ENCODE peak calls at places on chromosomes 7 and 10, in five cellular contexts. B, Q, O, H and I are unnamed samples.

GRCh38 chr10:78543749-78544446 is 510.2 kb downstream of the RPS24 start:
- DNase-seq in B (peak), Q (no peak), O (peak), H (peak), I (no peak)

GRCh38 chr10:22600516-22600915 is 113.9 kb downstream of the PIP4K2A start:
- DNase-seq in B (no peak), Q (no peak), O (no peak), H (no peak), I (no peak)

GRCh38 chr10:22321831-22322662 is 1.1 kb downstream of the BMI1 start:
- DNase-seq in B (peak), Q (peak), O (peak), H (no peak), I (no peak)

GRCh38 chr7:2724453-2725177 is 36.6 kb downstream of the AMZ1 start:
- DNase-seq in B (no peak), Q (no peak), O (no peak), H (no peak), I (no peak)

GRCh38 chr7:101402081-101402779 is 39.6 kb downstream of the COL26A1 start:
- DNase-seq in B (peak), Q (no peak), O (peak), H (peak), I (peak)

GRCh38 chr7:45389073-45389872 is 184.9 kb upstream of the ADCY1 start:
- DNase-seq in B (no peak), Q (no peak), O (no peak), H (no peak), I (no peak)

GRCh38 chr10:125162181-125162906 is 2.0 kb upstream of the CTBP2 start:
- DNase-seq in B (peak), Q (peak), O (peak), H (no peak), I (no peak)

GRCh38 chr10:92574545-92575377 is 868 bp upstream of the IDE start:
- DNase-seq in B (no peak), Q (no peak), O (peak), H (no peak), I (no peak)

GRCh38 chr10:56091872-56092271 is 269.2 kb downstream of the ZWINT start:
- DNase-seq in B (no peak), Q (no peak), O (no peak), H (no peak), I (no peak)

GRCh38 chr7:124459101-124460052 is 306.2 kb downstream of the GPR37 start:
- DNase-seq in B (peak), Q (no peak), O (no peak), H (no peak), I (peak)

GRCh38 chr10:43120948-43121290 is 17.3 kb upstream of the CSGALNACT2 start:
- DNase-seq in B (no peak), Q (no peak), O (no peak), H (no peak), I (no peak)

GRCh38 chr10:72344932-72345331 is 9.8 kb downstream of the DNAJB12 start:
- DNase-seq in B (no peak), Q (no peak), O (no peak), H (no peak), I (no peak)

GRCh38 chr10:49606981-49607535 is 3.1 kb upstream of the SLC18A3 start:
- DNase-seq in B (peak), Q (peak), O (peak), H (peak), I (peak)

GRCh38 chr7:100215895-100216294 is 3.9 kb upstream of the PVRIG start:
- DNase-seq in B (no peak), Q (no peak), O (no peak), H (no peak), I (peak)

GRCh38 chr7:49852619-49853462 is 79.4 kb downstream of the VWC2 start:
- DNase-seq in B (peak), Q (peak), O (peak), H (peak), I (peak)

GRCh38 chr7:148142660-148143248 is 447.8 kb upstream of the C7orf33 start:
- DNase-seq in B (peak), Q (peak), O (peak), H (peak), I (no peak)

GRCh38 chr7:27662490-27663205 is at the start of gene HIBADH:
- DNase-seq in B (peak), Q (peak), O (peak), H (peak), I (peak)

GRCh38 chr10:114470956-114471905 is 66.9 kb upstream of the AFAP1L2 start:
- DNase-seq in B (peak), Q (peak), O (peak), H (peak), I (no peak)

GRCh38 chr7:27175005-27175625 is 995 bp upstream of the HOXA10 start:
- DNase-seq in B (no peak), Q (peak), O (no peak), H (no peak), I (no peak)

GRCh38 chr10:132915411-132915810 is 27.0 kb downstream of the CFAP46 start:
- DNase-seq in B (no peak), Q (no peak), O (no peak), H (no peak), I (no peak)

GRCh38 chr7:81233208-81233940 is 314.5 kb upstream of the SEMA3C start:
- DNase-seq in B (no peak), Q (no peak), O (no peak), H (no peak), I (no peak)

GRCh38 chr10:15267496-15267895 is 99.0 kb upstream of the NMT2 start:
- DNase-seq in B (no peak), Q (no peak), O (no peak), H (no peak), I (no peak)

GRCh38 chr10:129845081-129845823 is 118.8 kb downstream of the EBF3 start:
- DNase-seq in B (no peak), Q (no peak), O (no peak), H (no peak), I (no peak)

GRCh38 chr7:125256446-125256845 is 326.8 kb upstream of the POT1 start:
- DNase-seq in B (peak), Q (no peak), O (no peak), H (no peak), I (no peak)

GRCh38 chr10:11149499-11149898 is 131.8 kb downstream of the CELF2 start:
- DNase-seq in B (no peak), Q (no peak), O (no peak), H (no peak), I (no peak)

GRCh38 chr10:5283305-5284158 is 81.2 kb upstream of the UCN3 start:
- DNase-seq in B (peak), Q (peak), O (peak), H (no peak), I (no peak)

GRCh38 chr7:114718861-114719260 is 203.0 kb upstream of the MDFIC start:
- DNase-seq in B (no peak), Q (no peak), O (no peak), H (no peak), I (no peak)

GRCh38 chr10:14585287-14586193 is 189.2 kb downstream of the FAM107B start:
- DNase-seq in B (no peak), Q (no peak), O (no peak), H (no peak), I (no peak)

GRCh38 chr10:9681655-9682054 is 1336.0 kb upstream of the CELF2 start:
- DNase-seq in B (no peak), Q (no peak), O (no peak), H (no peak), I (no peak)

GRCh38 chr10:77121829-77122228 is 515.8 kb downstream of the KCNMA1 start:
- DNase-seq in B (no peak), Q (no peak), O (no peak), H (no peak), I (no peak)

GRCh38 chr10:92938846-92939245 is 90.5 kb downstream of the EXOC6 start:
- DNase-seq in B (no peak), Q (no peak), O (no peak), H (no peak), I (no peak)

GRCh38 chr7:29158748-29159147 is 12.4 kb upstream of the CPVL start:
- DNase-seq in B (no peak), Q (no peak), O (no peak), H (no peak), I (no peak)

GRCh38 chr10:22335204-22335956 is 9.9 kb upstream of the SPAG6 start:
- DNase-seq in B (peak), Q (peak), O (peak), H (no peak), I (no peak)

GRCh38 chr10:114103286-114103685 is 59.6 kb downstream of the ADRB1 start:
- DNase-seq in B (peak), Q (no peak), O (peak), H (peak), I (peak)

GRCh38 chr7:100456561-100456957 is 7.5 kb downstream of the SPACDR start:
- DNase-seq in B (no peak), Q (no peak), O (no peak), H (no peak), I (no peak)

GRCh38 chr7:33421384-33421783 is 292.0 kb downstream of the BBS9 start:
- DNase-seq in B (no peak), Q (no peak), O (no peak), H (no peak), I (no peak)

GRCh38 chr10:29627201-29628105 is 7.3 kb downstream of the SVIL start:
- DNase-seq in B (no peak), Q (no peak), O (no peak), H (peak), I (no peak)

GRCh38 chr10:77526861-77527617 is 110.6 kb downstream of the KCNMA1 start:
- DNase-seq in B (no peak), Q (no peak), O (peak), H (no peak), I (no peak)

GRCh38 chr7:14924398-14924797 is 21.8 kb upstream of the DGKB start:
- DNase-seq in B (no peak), Q (no peak), O (no peak), H (no peak), I (no peak)

GRCh38 chr7:100516135-100516812 is 22.7 kb upstream of the AGFG2 start:
- DNase-seq in B (peak), Q (no peak), O (peak), H (peak), I (peak)

GRCh38 chr7:69418865-69419670 is 179.2 kb upstream of the AUTS2 start:
- DNase-seq in B (no peak), Q (no peak), O (no peak), H (no peak), I (no peak)
- H3K4me3 ChIP-seq in B (no peak), Q (no peak), O (no peak), H (no peak), I (no peak)

GRCh38 chr7:130993671-130994365 is 259.8 kb upstream of the KLF14 start:
- DNase-seq in B (no peak), Q (no peak), O (no peak), H (no peak), I (no peak)
- H3K4me3 ChIP-seq in B (no peak), Q (no peak), O (no peak), H (no peak), I (no peak)

GRCh38 chr10:102621418-102622325 is 22.6 kb upstream of the TRIM8 start:
- DNase-seq in B (peak), Q (no peak), O (no peak), H (no peak), I (no peak)

GRCh38 chr10:102619281-102619981 is 24.8 kb upstream of the TRIM8 start:
- DNase-seq in B (no peak), Q (no peak), O (no peak), H (no peak), I (no peak)

GRCh38 chr10:102620615-102621417 is 23.5 kb upstream of the TRIM8 start:
- DNase-seq in B (peak), Q (no peak), O (no peak), H (no peak), I (no peak)

GRCh38 chr10:102617816-102618215 is 26.5 kb upstream of the TRIM8 start:
- DNase-seq in B (no peak), Q (no peak), O (no peak), H (no peak), I (no peak)

DNA sequence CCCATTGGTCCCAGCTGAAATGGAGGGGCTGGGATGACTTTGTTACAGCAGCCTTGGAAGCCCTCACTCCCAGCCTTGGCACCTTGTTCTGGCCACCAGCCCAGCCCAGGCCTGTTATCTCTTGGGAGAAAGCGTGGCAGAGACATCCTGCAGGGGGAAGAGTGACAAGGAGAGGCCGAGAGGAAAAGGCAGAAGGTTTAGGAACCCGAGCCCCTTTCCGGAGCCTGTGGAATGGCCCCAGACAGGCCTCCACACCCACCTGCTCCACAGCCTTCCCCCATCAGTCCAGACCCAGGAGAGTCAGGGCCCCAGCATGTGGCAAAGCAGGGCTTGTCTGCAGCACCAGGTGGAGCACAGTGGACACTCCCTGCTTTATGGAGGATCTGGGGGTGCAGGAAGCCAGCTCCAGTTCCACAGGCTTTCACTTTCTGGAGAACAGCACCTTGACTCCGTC is 24.1 kb upstream of the TRIM8 start:
- DNase-seq in B (no peak), Q (no peak), O (no peak), H (no peak), I (no peak)
- H3K4me3 ChIP-seq in B (no peak), Q (no peak), O (no peak), H (no peak), I (no peak)

GRCh38 chr7:75662579-75663301 is 76.0 kb downstream of the HIP1 start:
- DNase-seq in B (no peak), Q (no peak), O (no peak), H (no peak), I (no peak)
- H3K4me3 ChIP-seq in B (no peak), Q (no peak), O (no peak), H (no peak), I (no peak)

GRCh38 chr10:80462277-80462985 is 8.3 kb downstream of the TSPAN14 start:
- DNase-seq in B (no peak), Q (no peak), O (no peak), H (no peak), I (no peak)
- H3K4me3 ChIP-seq in B (no peak), Q (no peak), O (no peak), H (no peak), I (no peak)

GRCh38 chr10:86508217-86508616 is 13.4 kb downstream of the WAPL start:
- DNase-seq in B (no peak), Q (no peak), O (no peak), H (no peak), I (no peak)
- H3K4me3 ChIP-seq in B (no peak), Q (no peak), O (no peak), H (no peak), I (no peak)